ENCODE peak calls at places on chromosomes 5 and 9, in seven cellular contexts. One of them, this sample, is unnamed.

GRCh38 chr9:106581973-106582372 is 281.0 kb upstream of the ZNF462 start:
- DNase-seq in adrenal gland: no peak
- DNase-seq in NCI-H774: no peak
- DNase-seq in COR-L47: no peak
- DNase-seq in NCI-H2029: no peak
- DNase-seq in A549: no peak
- DNase-seq in GM19239: no peak
- DNase-seq in this sample: no peak

GRCh38 chr5:43571237-43571636 is 14.4 kb upstream of the PAIP1 start:
- DNase-seq in adrenal gland: no peak
- DNase-seq in NCI-H774: no peak
- DNase-seq in COR-L47: no peak
- DNase-seq in NCI-H2029: no peak
- DNase-seq in A549: no peak
- DNase-seq in GM19239: no peak
- DNase-seq in this sample: no peak

GRCh38 chr5:57175586-57175985 is 1.7 kb downstream of the GPBP1 start:
- DNase-seq in adrenal gland: no peak
- DNase-seq in NCI-H774: no peak
- DNase-seq in COR-L47: no peak
- DNase-seq in NCI-H2029: no peak
- DNase-seq in A549: no peak
- DNase-seq in GM19239: no peak
- DNase-seq in this sample: no peak

GRCh38 chr5:3265936-3266335 is 329.7 kb upstream of the IRX1 start:
- DNase-seq in adrenal gland: no peak
- DNase-seq in NCI-H774: no peak
- DNase-seq in COR-L47: no peak
- DNase-seq in NCI-H2029: no peak
- DNase-seq in A549: no peak
- DNase-seq in GM19239: no peak
- DNase-seq in this sample: no peak

GRCh38 chr5:90939208-90939607 is 380.6 kb downstream of the ADGRV1 start:
- DNase-seq in adrenal gland: no peak
- DNase-seq in NCI-H774: no peak
- DNase-seq in COR-L47: no peak
- DNase-seq in NCI-H2029: no peak
- DNase-seq in A549: no peak
- DNase-seq in GM19239: no peak
- DNase-seq in this sample: no peak

GRCh38 chr9:125761685-125762084 is 14.5 kb downstream of the PBX3 start:
- DNase-seq in adrenal gland: no peak
- DNase-seq in NCI-H774: no peak
- DNase-seq in COR-L47: no peak
- DNase-seq in NCI-H2029: no peak
- DNase-seq in A549: no peak
- DNase-seq in GM19239: no peak
- DNase-seq in this sample: no peak

GRCh38 chr9:78103971-78104433 is 72.4 kb upstream of the GNAQ start:
- DNase-seq in adrenal gland: no peak
- DNase-seq in NCI-H774: no peak
- DNase-seq in COR-L47: no peak
- DNase-seq in NCI-H2029: no peak
- DNase-seq in A549: no peak
- DNase-seq in GM19239: no peak
- DNase-seq in this sample: no peak

GRCh38 chr9:123654647-123655637 is 275.0 kb downstream of the DENND1A start:
- DNase-seq in adrenal gland: no peak
- DNase-seq in NCI-H774: no peak
- DNase-seq in COR-L47: no peak
- DNase-seq in NCI-H2029: no peak
- DNase-seq in A549: no peak
- DNase-seq in GM19239: no peak
- DNase-seq in this sample: no peak

GRCh38 chr5:58717303-58718012 is 134.6 kb downstream of the RAB3C start:
- DNase-seq in adrenal gland: no peak
- DNase-seq in NCI-H774: no peak
- DNase-seq in COR-L47: peak; percentile 8
- DNase-seq in NCI-H2029: no peak
- DNase-seq in A549: peak; percentile 4
- DNase-seq in GM19239: no peak
- DNase-seq in this sample: no peak

GRCh38 chr5:40198736-40199135 is 481.0 kb upstream of the PTGER4 start:
- DNase-seq in adrenal gland: no peak
- DNase-seq in NCI-H774: no peak
- DNase-seq in COR-L47: no peak
- DNase-seq in NCI-H2029: no peak
- DNase-seq in A549: no peak
- DNase-seq in GM19239: no peak
- DNase-seq in this sample: no peak

GRCh38 chr5:27548415-27548814 is 510.0 kb upstream of the CDH9 start:
- DNase-seq in adrenal gland: no peak
- DNase-seq in NCI-H774: no peak
- DNase-seq in COR-L47: no peak
- DNase-seq in NCI-H2029: no peak
- DNase-seq in A549: no peak
- DNase-seq in GM19239: no peak
- DNase-seq in this sample: no peak

GRCh38 chr5:1041225-1042186 is 32.9 kb downstream of the NKD2 start:
- DNase-seq in adrenal gland: no peak
- DNase-seq in NCI-H774: no peak
- DNase-seq in COR-L47: no peak
- DNase-seq in NCI-H2029: no peak
- DNase-seq in A549: no peak
- DNase-seq in GM19239: no peak
- DNase-seq in this sample: no peak